ENCODE peak calls at places on chromosome 18, in six cellular contexts. One of them, this sample, is unnamed. For H3K9me3, the result is how much of the 10 kb centered on the place peaks cover.

GRCh38 chr18:57533399-57533884 is 53.1 kb downstream of the FECH start:
- DNase-seq in lower lobe of right lung: no peak
- DNase-seq in AG04450: no peak
- DNase-seq in PC-9: no peak
- DNase-seq in SK-N-SH: peak
- DNase-seq in IMR-90: peak
- DNase-seq in this sample: no peak

GRCh38 chr18:57784034-57784815 is 18.9 kb downstream of the ATP8B1 start:
- DNase-seq in lower lobe of right lung: no peak
- DNase-seq in AG04450: no peak
- DNase-seq in PC-9: peak
- DNase-seq in SK-N-SH: no peak
- DNase-seq in IMR-90: peak
- DNase-seq in this sample: no peak

GRCh38 chr18:44079602-44080001 is 601.1 kb upstream of the SETBP1 start:
- DNase-seq in lower lobe of right lung: no peak
- DNase-seq in AG04450: peak
- DNase-seq in PC-9: peak
- DNase-seq in SK-N-SH: no peak
- DNase-seq in IMR-90: peak
- DNase-seq in this sample: no peak

GRCh38 chr18:45974088-45974536 is 7.0 kb upstream of the EPG5 start:
- DNase-seq in lower lobe of right lung: no peak
- DNase-seq in AG04450: peak
- DNase-seq in PC-9: peak
- DNase-seq in SK-N-SH: peak
- DNase-seq in IMR-90: peak
- DNase-seq in this sample: peak

GRCh38 chr18:58080516-58080915 is 36.5 kb downstream of the NEDD4L start:
- DNase-seq in lower lobe of right lung: no peak
- DNase-seq in AG04450: no peak
- DNase-seq in PC-9: peak
- DNase-seq in SK-N-SH: no peak
- DNase-seq in IMR-90: no peak
- DNase-seq in this sample: no peak

GRCh38 chr18:9743200-9744016 is 35.3 kb downstream of the RAB31 start:
- DNase-seq in lower lobe of right lung: no peak
- DNase-seq in AG04450: peak
- DNase-seq in PC-9: peak
- DNase-seq in SK-N-SH: no peak
- DNase-seq in IMR-90: peak
- DNase-seq in this sample: no peak

GRCh38 chr18:60732146-60732545 is 359.6 kb upstream of the MC4R start:
- DNase-seq in lower lobe of right lung: no peak
- DNase-seq in AG04450: no peak
- DNase-seq in PC-9: no peak
- DNase-seq in SK-N-SH: no peak
- DNase-seq in IMR-90: no peak
- DNase-seq in this sample: no peak

GRCh38 chr18:52288403-52289004 is 51.5 kb upstream of the DCC start:
- DNase-seq in lower lobe of right lung: peak
- DNase-seq in AG04450: no peak
- DNase-seq in PC-9: no peak
- DNase-seq in SK-N-SH: peak
- DNase-seq in IMR-90: no peak
- DNase-seq in this sample: no peak

GRCh38 chr18:11885278-11885991 is 22.7 kb downstream of the MPPE1 start:
- DNase-seq in lower lobe of right lung: peak
- DNase-seq in AG04450: no peak
- DNase-seq in PC-9: no peak
- DNase-seq in SK-N-SH: no peak
- DNase-seq in IMR-90: no peak
- DNase-seq in this sample: no peak

GRCh38 chr18:58095655-58096054 is 51.6 kb downstream of the NEDD4L start:
- DNase-seq in lower lobe of right lung: no peak
- DNase-seq in AG04450: no peak
- DNase-seq in PC-9: no peak
- DNase-seq in SK-N-SH: no peak
- DNase-seq in IMR-90: no peak
- DNase-seq in this sample: no peak

GRCh38 chr18:55588001-55588875 is at the start of gene TCF4:
- DNase-seq in lower lobe of right lung: peak
- DNase-seq in AG04450: no peak
- DNase-seq in PC-9: no peak
- DNase-seq in SK-N-SH: peak
- DNase-seq in IMR-90: peak
- DNase-seq in this sample: peak

GRCh38 chr18:55588876-55589595 is 1.0 kb upstream of the TCF4 start:
- DNase-seq in lower lobe of right lung: no peak
- DNase-seq in AG04450: no peak
- DNase-seq in PC-9: no peak
- DNase-seq in SK-N-SH: peak
- DNase-seq in IMR-90: peak
- DNase-seq in this sample: no peak

GRCh38 chr18:55587341-55588000 is 521 bp downstream of the TCF4 start:
- DNase-seq in lower lobe of right lung: no peak
- DNase-seq in AG04450: no peak
- DNase-seq in PC-9: no peak
- DNase-seq in SK-N-SH: peak
- DNase-seq in IMR-90: peak
- DNase-seq in this sample: no peak

GRCh38 chr18:55592106-55592505 is 4.1 kb upstream of the TCF4 start:
- DNase-seq in lower lobe of right lung: no peak
- DNase-seq in AG04450: no peak
- DNase-seq in PC-9: no peak
- DNase-seq in SK-N-SH: no peak
- DNase-seq in IMR-90: no peak
- DNase-seq in this sample: no peak

DNA sequence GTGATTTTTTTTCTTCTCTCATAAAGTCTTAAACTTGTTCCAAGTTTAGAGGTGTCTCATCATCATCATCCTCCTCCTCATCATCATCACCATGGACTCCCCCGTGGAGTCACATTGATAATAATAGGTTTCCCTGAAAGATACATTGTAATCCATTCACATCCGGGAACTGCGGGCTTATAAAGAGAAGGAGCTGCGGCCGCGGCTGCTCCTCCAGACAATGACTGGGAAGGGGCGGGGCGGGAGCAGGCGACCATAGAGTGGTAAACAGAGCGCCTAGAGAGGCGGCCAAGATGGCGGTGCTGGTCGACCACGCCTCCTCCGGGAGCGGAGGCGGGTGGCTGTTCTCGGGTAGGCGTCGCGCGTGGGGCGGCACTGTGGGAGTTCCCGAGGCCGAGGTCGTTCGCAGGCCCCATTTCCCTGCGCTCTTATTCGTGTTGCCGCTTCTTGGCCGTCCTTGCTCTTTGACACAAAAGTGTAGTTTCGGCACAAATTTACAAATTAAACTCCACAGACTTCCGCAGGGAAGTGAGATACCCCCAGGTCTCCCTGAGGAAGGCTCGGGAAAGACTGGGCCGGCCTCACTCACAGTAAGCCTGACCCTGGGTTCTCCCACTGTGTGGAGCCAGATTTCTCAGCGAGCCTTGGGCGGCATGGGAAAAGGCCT is 1.8 kb upstream of the TCF4 start:
- DNase-seq in lower lobe of right lung: peak
- DNase-seq in AG04450: peak
- DNase-seq in PC-9: peak
- DNase-seq in SK-N-SH: peak
- DNase-seq in IMR-90: peak
- DNase-seq in this sample: peak
- TF ChIP-seq CTCF in lower lobe of right lung: no peak
- TF ChIP-seq CTCF in AG04450: no peak
- TF ChIP-seq CTCF in PC-9: no peak
- TF ChIP-seq CTCF in SK-N-SH: no peak
- TF ChIP-seq CTCF in IMR-90: no peak
- TF ChIP-seq CTCF in this sample: no peak

GRCh38 chr18:30787410-30787809 is 255.1 kb downstream of the DSC3 start:
- DNase-seq in lower lobe of right lung: no peak
- DNase-seq in AG04450: no peak
- DNase-seq in PC-9: no peak
- DNase-seq in SK-N-SH: no peak
- DNase-seq in IMR-90: no peak
- DNase-seq in this sample: no peak

GRCh38 chr18:30775629-30776028 is 266.9 kb downstream of the DSC3 start:
- DNase-seq in lower lobe of right lung: no peak
- DNase-seq in AG04450: no peak
- DNase-seq in PC-9: no peak
- DNase-seq in SK-N-SH: no peak
- DNase-seq in IMR-90: no peak
- DNase-seq in this sample: no peak

GRCh38 chr18:30781601-30782000 is 260.9 kb downstream of the DSC3 start:
- DNase-seq in lower lobe of right lung: no peak
- DNase-seq in AG04450: no peak
- DNase-seq in PC-9: no peak
- DNase-seq in SK-N-SH: no peak
- DNase-seq in IMR-90: no peak
- DNase-seq in this sample: no peak
- H3K9me3 ChIP-seq in lower lobe of right lung: under half
- H3K9me3 ChIP-seq in AG04450: under half
- H3K9me3 ChIP-seq in PC-9: under half
- H3K9me3 ChIP-seq in SK-N-SH: under half
- H3K9me3 ChIP-seq in IMR-90: under half
- H3K9me3 ChIP-seq in this sample: under half

DNA sequence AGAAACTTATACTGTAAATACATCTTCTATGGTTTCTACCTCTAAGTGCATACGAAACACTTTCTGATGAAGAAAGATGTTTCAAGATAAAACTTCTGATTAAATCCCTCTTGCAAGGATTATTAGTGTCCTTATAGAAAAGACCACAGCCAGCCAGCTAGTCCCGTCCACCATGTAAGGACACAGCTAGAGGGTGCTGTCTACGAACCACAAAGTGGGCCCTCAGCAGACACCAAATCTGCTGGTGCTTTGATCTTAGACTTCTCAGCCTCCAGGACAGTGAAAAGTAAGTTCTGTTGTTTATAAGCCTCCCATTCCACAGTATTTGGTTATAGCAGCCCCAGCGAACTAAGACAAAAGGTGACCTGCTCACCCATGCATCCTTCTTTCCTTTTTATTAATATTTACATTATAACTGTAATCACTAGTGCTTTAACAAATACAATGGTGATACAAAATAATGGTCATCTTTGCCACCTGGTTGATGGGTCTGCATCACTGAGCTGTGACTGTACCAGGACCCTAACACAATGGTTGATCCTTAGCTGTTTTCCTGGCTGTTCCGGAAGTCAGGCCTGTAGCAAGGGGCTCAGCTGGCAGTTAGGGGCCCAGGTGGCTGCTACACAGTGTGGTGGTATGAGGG is 108.4 kb upstream of the SMAD7 start:
- DNase-seq in lower lobe of right lung: no peak
- DNase-seq in AG04450: no peak
- DNase-seq in PC-9: no peak
- DNase-seq in SK-N-SH: no peak
- DNase-seq in IMR-90: peak
- DNase-seq in this sample: no peak
- TF ChIP-seq CTCF in lower lobe of right lung: peak
- TF ChIP-seq CTCF in AG04450: peak
- TF ChIP-seq CTCF in PC-9: no peak
- TF ChIP-seq CTCF in SK-N-SH: peak
- TF ChIP-seq CTCF in IMR-90: peak
- TF ChIP-seq CTCF in this sample: no peak

GRCh38 chr18:71899183-71899582 is 645.0 kb downstream of the CBLN2 start:
- DNase-seq in lower lobe of right lung: no peak
- DNase-seq in AG04450: no peak
- DNase-seq in PC-9: no peak
- DNase-seq in SK-N-SH: no peak
- DNase-seq in IMR-90: no peak
- DNase-seq in this sample: no peak

GRCh38 chr18:71902482-71902881 is 641.7 kb downstream of the CBLN2 start:
- DNase-seq in lower lobe of right lung: no peak
- DNase-seq in AG04450: no peak
- DNase-seq in PC-9: no peak
- DNase-seq in SK-N-SH: peak
- DNase-seq in IMR-90: no peak
- DNase-seq in this sample: no peak

DNA sequence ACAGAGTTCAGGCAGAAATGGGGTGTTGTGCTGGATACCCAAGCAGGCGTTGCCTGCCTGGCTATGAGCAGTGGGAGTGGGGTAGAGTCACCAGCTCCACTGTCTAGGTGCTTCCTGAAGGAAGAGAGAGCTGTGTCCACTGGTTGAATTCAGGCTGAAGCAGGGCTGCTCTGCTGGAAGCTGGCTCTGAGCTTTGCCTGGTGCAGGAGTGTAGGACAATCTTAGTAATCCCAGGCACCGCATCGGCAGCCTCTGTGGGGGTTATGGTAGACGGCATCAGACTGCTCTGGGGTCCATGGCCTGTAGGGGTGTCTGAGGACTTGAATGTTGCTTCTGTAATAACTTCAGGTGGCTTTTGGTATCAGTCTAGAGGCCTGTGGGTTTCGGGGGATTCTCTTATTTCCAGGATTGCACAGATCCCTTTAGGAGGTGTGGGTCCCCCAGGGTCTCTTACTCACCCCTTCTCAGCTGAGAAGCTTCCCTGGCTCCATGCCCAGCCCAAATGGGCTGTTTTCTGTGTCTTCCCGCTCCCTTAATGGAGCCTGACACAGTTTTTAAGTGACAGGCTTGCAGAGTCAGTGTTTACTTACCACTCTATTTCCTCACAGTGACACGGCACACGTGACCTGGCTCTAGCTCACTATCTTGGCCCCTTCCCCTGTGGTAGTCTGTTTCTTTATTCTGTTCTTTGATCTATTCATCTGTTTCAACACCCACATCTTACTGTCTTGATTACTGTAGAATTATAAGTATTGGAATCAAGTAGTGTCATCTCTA is 644.2 kb downstream of the CBLN2 start:
- DNase-seq in lower lobe of right lung: no peak
- DNase-seq in AG04450: no peak
- DNase-seq in PC-9: no peak
- DNase-seq in SK-N-SH: peak
- DNase-seq in IMR-90: no peak
- DNase-seq in this sample: no peak
- H3K9me3 ChIP-seq in lower lobe of right lung: under half
- H3K9me3 ChIP-seq in AG04450: under half
- H3K9me3 ChIP-seq in PC-9: under half
- H3K9me3 ChIP-seq in SK-N-SH: under half
- H3K9me3 ChIP-seq in IMR-90: under half
- H3K9me3 ChIP-seq in this sample: under half

This sample was measured in CD4-positive, alpha-beta T cell.